ENCODE peak calls at places on chromosomes 7 and 10, in seven cellular contexts. One of them, this sample, is unnamed. For H3K4me1, the result is how much of the 10 kb centered on the place peaks cover.

GRCh38 chr10:86944031-86944419 is 13.4 kb downstream of the MMRN2 start:
- DNase-seq in mammary epithelial cell: no peak
- DNase-seq in upper lobe of left lung: no peak
- DNase-seq in aorta: no peak
- DNase-seq in neural progenitor cell: no peak
- DNase-seq in A549: no peak
- DNase-seq in PC-9: no peak
- DNase-seq in this sample: no peak

GRCh38 chr7:24409429-24410024 is 125.5 kb downstream of the NPY start:
- DNase-seq in A549: no peak
- DNase-seq in mammary epithelial cell: no peak
- DNase-seq in PC-9: no peak
- DNase-seq in neural progenitor cell: no peak
- DNase-seq in upper lobe of left lung: no peak
- DNase-seq in aorta: no peak
- DNase-seq in this sample: no peak

GRCh38 chr10:84416245-84416555 is 87.8 kb downstream of the CCSER2 start:
- DNase-seq in upper lobe of left lung: no peak
- DNase-seq in mammary epithelial cell: no peak
- DNase-seq in neural progenitor cell: no peak
- DNase-seq in A549: no peak
- DNase-seq in PC-9: no peak
- DNase-seq in aorta: no peak
- DNase-seq in this sample: no peak

GRCh38 chr10:31948021-31948420 is 19.4 kb upstream of the ARHGAP12 start:
- DNase-seq in upper lobe of left lung: no peak
- DNase-seq in PC-9: no peak
- DNase-seq in aorta: no peak
- DNase-seq in A549: no peak
- DNase-seq in neural progenitor cell: no peak
- DNase-seq in mammary epithelial cell: no peak
- DNase-seq in this sample: no peak

GRCh38 chr10:49187950-49188761 is at the start of gene TMEM273:
- DNase-seq in aorta: peak
- DNase-seq in A549: no peak
- DNase-seq in PC-9: peak
- DNase-seq in upper lobe of left lung: peak
- DNase-seq in neural progenitor cell: peak
- DNase-seq in mammary epithelial cell: no peak
- DNase-seq in this sample: peak

GRCh38 chr7:155788616-155789000 is 23.7 kb downstream of the SHH start:
- DNase-seq in aorta: no peak
- DNase-seq in A549: no peak
- DNase-seq in PC-9: no peak
- DNase-seq in upper lobe of left lung: no peak
- DNase-seq in mammary epithelial cell: no peak
- DNase-seq in neural progenitor cell: no peak
- DNase-seq in this sample: no peak

GRCh38 chr7:90692947-90693346 is 96.8 kb downstream of the CDK14 start:
- DNase-seq in mammary epithelial cell: no peak
- DNase-seq in A549: no peak
- DNase-seq in PC-9: no peak
- DNase-seq in neural progenitor cell: no peak
- DNase-seq in aorta: no peak
- DNase-seq in upper lobe of left lung: no peak
- DNase-seq in this sample: no peak

GRCh38 chr10:11424456-11425287 is 186.8 kb downstream of the USP6NL start:
- DNase-seq in mammary epithelial cell: peak
- DNase-seq in A549: peak
- DNase-seq in neural progenitor cell: peak
- DNase-seq in PC-9: no peak
- DNase-seq in aorta: no peak
- DNase-seq in upper lobe of left lung: peak
- DNase-seq in this sample: peak

GRCh38 chr7:117251687-117252086 is 71.2 kb downstream of the WNT2 start:
- DNase-seq in A549: no peak
- DNase-seq in PC-9: no peak
- DNase-seq in neural progenitor cell: no peak
- DNase-seq in aorta: no peak
- DNase-seq in upper lobe of left lung: no peak
- DNase-seq in mammary epithelial cell: no peak
- DNase-seq in this sample: no peak

GRCh38 chr7:24968165-24968564 is 11.8 kb downstream of the OSBPL3 start:
- DNase-seq in upper lobe of left lung: no peak
- DNase-seq in mammary epithelial cell: no peak
- DNase-seq in neural progenitor cell: no peak
- DNase-seq in PC-9: no peak
- DNase-seq in aorta: no peak
- DNase-seq in A549: no peak
- DNase-seq in this sample: no peak

GRCh38 chr7:151089893-151090730 is 3.8 kb downstream of the AGAP3 start:
- DNase-seq in neural progenitor cell: no peak
- DNase-seq in aorta: no peak
- DNase-seq in upper lobe of left lung: no peak
- DNase-seq in A549: no peak
- DNase-seq in PC-9: no peak
- DNase-seq in mammary epithelial cell: no peak
- DNase-seq in this sample: no peak

GRCh38 chr10:33617381-33617780 is 282.9 kb upstream of the NRP1 start:
- DNase-seq in neural progenitor cell: no peak
- DNase-seq in A549: no peak
- DNase-seq in upper lobe of left lung: no peak
- DNase-seq in PC-9: no peak
- DNase-seq in aorta: no peak
- DNase-seq in mammary epithelial cell: no peak
- DNase-seq in this sample: no peak

GRCh38 chr7:134365341-134366054 is 48.8 kb upstream of the SLC35B4 start:
- DNase-seq in mammary epithelial cell: peak
- DNase-seq in aorta: no peak
- DNase-seq in neural progenitor cell: no peak
- DNase-seq in A549: peak
- DNase-seq in PC-9: peak
- DNase-seq in upper lobe of left lung: no peak
- DNase-seq in this sample: no peak

GRCh38 chr7:134920026-134920758 is 66.1 kb upstream of the AGBL3 start:
- DNase-seq in PC-9: no peak
- DNase-seq in neural progenitor cell: no peak
- DNase-seq in upper lobe of left lung: no peak
- DNase-seq in aorta: no peak
- DNase-seq in mammary epithelial cell: peak
- DNase-seq in A549: peak
- DNase-seq in this sample: peak

GRCh38 chr10:3978762-3979161 is 193.8 kb upstream of the KLF6 start:
- DNase-seq in aorta: no peak
- DNase-seq in neural progenitor cell: no peak
- DNase-seq in mammary epithelial cell: peak
- DNase-seq in upper lobe of left lung: no peak
- DNase-seq in PC-9: no peak
- DNase-seq in A549: no peak
- DNase-seq in this sample: no peak

GRCh38 chr7:17584822-17585221 is 286.4 kb downstream of the AHR start:
- DNase-seq in A549: no peak
- DNase-seq in upper lobe of left lung: no peak
- DNase-seq in mammary epithelial cell: peak
- DNase-seq in PC-9: no peak
- DNase-seq in aorta: no peak
- DNase-seq in neural progenitor cell: no peak
- DNase-seq in this sample: no peak

GRCh38 chr10:117322258-117322657 is 53.0 kb downstream of the PDZD8 start:
- DNase-seq in aorta: no peak
- DNase-seq in mammary epithelial cell: no peak
- DNase-seq in upper lobe of left lung: no peak
- DNase-seq in neural progenitor cell: no peak
- DNase-seq in A549: no peak
- DNase-seq in PC-9: no peak
- DNase-seq in this sample: peak

GRCh38 chr7:151398446-151399304 is 11.2 kb downstream of the WDR86 start:
- DNase-seq in aorta: no peak
- DNase-seq in upper lobe of left lung: no peak
- DNase-seq in A549: no peak
- DNase-seq in neural progenitor cell: no peak
- DNase-seq in PC-9: no peak
- DNase-seq in mammary epithelial cell: no peak
- DNase-seq in this sample: no peak

GRCh38 chr10:10831085-10831484 is 186.6 kb upstream of the CELF2 start:
- DNase-seq in upper lobe of left lung: peak
- DNase-seq in neural progenitor cell: no peak
- DNase-seq in aorta: peak
- DNase-seq in mammary epithelial cell: peak
- DNase-seq in A549: no peak
- DNase-seq in PC-9: peak
- DNase-seq in this sample: no peak

GRCh38 chr10:119449760-119450461 is 92.6 kb downstream of the RGS10 start:
- DNase-seq in upper lobe of left lung: peak
- DNase-seq in neural progenitor cell: no peak
- DNase-seq in mammary epithelial cell: peak
- DNase-seq in PC-9: peak
- DNase-seq in aorta: peak
- DNase-seq in A549: no peak
- DNase-seq in this sample: no peak

GRCh38 chr7:119197872-119198527 is 973.5 kb downstream of the ANKRD7 start:
- DNase-seq in PC-9: no peak
- DNase-seq in mammary epithelial cell: peak
- DNase-seq in upper lobe of left lung: peak
- DNase-seq in neural progenitor cell: peak
- DNase-seq in A549: peak
- DNase-seq in aorta: no peak
- DNase-seq in this sample: peak

GRCh38 chr7:36151921-36152755 is 916 bp upstream of the EEPD1 start:
- DNase-seq in neural progenitor cell: no peak
- DNase-seq in A549: no peak
- DNase-seq in PC-9: no peak
- DNase-seq in mammary epithelial cell: no peak
- DNase-seq in upper lobe of left lung: no peak
- DNase-seq in aorta: no peak
- DNase-seq in this sample: no peak
- H3K27ac ChIP-seq in neural progenitor cell: no peak
- H3K27ac ChIP-seq in A549: peak
- H3K27ac ChIP-seq in PC-9: no peak
- H3K27ac ChIP-seq in mammary epithelial cell: peak
- H3K27ac ChIP-seq in upper lobe of left lung: peak
- H3K27ac ChIP-seq in aorta: peak
- H3K27ac ChIP-seq in this sample: no peak

DNA sequence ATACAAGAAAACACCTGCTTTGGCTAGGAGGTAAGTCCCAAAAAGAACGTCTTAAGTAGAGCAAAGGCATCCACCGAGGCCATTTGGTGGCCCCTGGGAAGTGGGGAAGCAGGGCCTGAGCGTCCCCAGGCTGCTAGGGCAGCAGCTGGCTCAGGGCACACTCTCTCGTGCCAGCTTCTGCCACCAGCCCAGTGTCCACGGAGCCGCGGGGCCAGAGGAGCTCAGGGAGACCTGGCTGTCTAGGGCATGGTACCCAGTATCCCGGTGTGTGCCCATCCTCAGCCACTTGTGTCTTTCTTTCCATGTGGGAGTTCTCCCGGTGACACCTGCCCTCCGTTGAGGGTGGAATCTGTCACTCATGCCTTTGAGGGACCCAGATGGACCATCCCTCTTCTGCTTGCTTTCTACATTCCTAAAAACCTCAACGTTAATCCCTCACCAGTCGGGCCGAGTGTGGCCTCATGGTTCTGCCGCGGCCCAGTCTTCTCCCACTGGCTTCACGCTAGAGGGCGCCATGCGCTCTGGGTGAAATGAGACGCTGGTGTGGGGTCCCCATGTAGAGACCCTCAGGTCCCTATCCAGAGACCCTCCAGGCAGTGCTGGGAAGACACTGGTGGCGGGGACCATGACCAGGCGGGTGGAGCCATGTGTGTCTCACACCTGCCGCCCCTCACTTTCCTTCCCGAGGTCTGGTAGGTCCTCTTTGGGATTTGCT is 9.5 kb upstream of the AP5Z1 start:
- DNase-seq in PC-9: no peak
- DNase-seq in upper lobe of left lung: no peak
- DNase-seq in A549: no peak
- DNase-seq in neural progenitor cell: peak
- DNase-seq in aorta: no peak
- DNase-seq in mammary epithelial cell: no peak
- DNase-seq in this sample: no peak
- H3K4me1 ChIP-seq in PC-9: under half
- H3K4me1 ChIP-seq in upper lobe of left lung: under half
- H3K4me1 ChIP-seq in A549: under half
- H3K4me1 ChIP-seq in neural progenitor cell: under half
- H3K4me1 ChIP-seq in aorta: under half
- H3K4me1 ChIP-seq in mammary epithelial cell: under half
- H3K4me1 ChIP-seq in this sample: under half

DNA sequence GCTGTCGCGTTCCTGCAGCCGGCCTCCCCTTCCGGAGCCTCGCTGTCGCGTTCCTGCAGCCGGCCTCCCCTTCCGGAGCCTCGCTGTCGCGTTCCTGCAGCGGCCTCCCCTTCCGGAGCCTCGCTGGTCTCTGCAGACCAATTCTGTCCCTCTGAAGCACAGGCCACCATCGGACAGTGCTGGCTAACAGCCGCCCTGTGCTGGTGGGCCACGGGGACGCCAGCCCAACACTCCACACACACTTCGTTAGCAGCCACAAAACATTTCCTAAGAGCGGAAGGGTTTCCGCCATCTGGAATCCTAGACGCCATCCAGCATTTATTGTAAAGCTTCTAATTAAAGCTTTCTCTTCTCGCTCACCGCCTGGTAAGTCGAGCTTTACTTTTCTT is 11.2 kb downstream of the GPER1 start:
- DNase-seq in mammary epithelial cell: no peak
- DNase-seq in PC-9: no peak
- DNase-seq in upper lobe of left lung: no peak
- DNase-seq in A549: no peak
- DNase-seq in aorta: no peak
- DNase-seq in neural progenitor cell: no peak
- DNase-seq in this sample: no peak
- H3K4me3 ChIP-seq in mammary epithelial cell: no peak
- H3K4me3 ChIP-seq in PC-9: no peak
- H3K4me3 ChIP-seq in upper lobe of left lung: no peak
- H3K4me3 ChIP-seq in A549: no peak
- H3K4me3 ChIP-seq in aorta: no peak
- H3K4me3 ChIP-seq in neural progenitor cell: no peak
- H3K4me3 ChIP-seq in this sample: no peak

GRCh38 chr10:663844-664243 is 25.6 kb downstream of the DIP2C start:
- DNase-seq in upper lobe of left lung: no peak
- DNase-seq in aorta: no peak
- DNase-seq in neural progenitor cell: no peak
- DNase-seq in A549: no peak
- DNase-seq in mammary epithelial cell: no peak
- DNase-seq in PC-9: no peak
- DNase-seq in this sample: no peak

GRCh38 chr10:662686-663465 is 26.6 kb downstream of the DIP2C start:
- DNase-seq in mammary epithelial cell: no peak
- DNase-seq in PC-9: no peak
- DNase-seq in neural progenitor cell: no peak
- DNase-seq in aorta: no peak
- DNase-seq in A549: no peak
- DNase-seq in upper lobe of left lung: no peak
- DNase-seq in this sample: no peak

GRCh38 chr10:663466-663751 is 26.1 kb downstream of the DIP2C start:
- DNase-seq in PC-9: no peak
- DNase-seq in aorta: no peak
- DNase-seq in upper lobe of left lung: no peak
- DNase-seq in neural progenitor cell: no peak
- DNase-seq in A549: no peak
- DNase-seq in mammary epithelial cell: no peak
- DNase-seq in this sample: no peak

GRCh38 chr10:664893-665292 is 24.6 kb downstream of the DIP2C start:
- DNase-seq in aorta: no peak
- DNase-seq in A549: no peak
- DNase-seq in PC-9: no peak
- DNase-seq in upper lobe of left lung: no peak
- DNase-seq in mammary epithelial cell: no peak
- DNase-seq in neural progenitor cell: no peak
- DNase-seq in this sample: no peak

GRCh38 chr10:664248-664647 is 25.2 kb downstream of the DIP2C start:
- DNase-seq in mammary epithelial cell: no peak
- DNase-seq in upper lobe of left lung: no peak
- DNase-seq in aorta: no peak
- DNase-seq in neural progenitor cell: no peak
- DNase-seq in A549: no peak
- DNase-seq in PC-9: no peak
- DNase-seq in this sample: no peak
- H3K27ac ChIP-seq in mammary epithelial cell: no peak
- H3K27ac ChIP-seq in upper lobe of left lung: no peak
- H3K27ac ChIP-seq in aorta: no peak
- H3K27ac ChIP-seq in neural progenitor cell: no peak
- H3K27ac ChIP-seq in A549: no peak
- H3K27ac ChIP-seq in PC-9: no peak
- H3K27ac ChIP-seq in this sample: no peak